ENCODE peak calls at places on chromosomes 11 and 22, in six cellular contexts. M is lower lobe of right lung; O is fibroblast of lung; N is tibial artery; L is naive thymus-derived CD4-positive, alpha-beta T cell; P is cardiac muscle cell. R is an unnamed sample.

GRCh38 chr11:32893091-32893946 is 708 bp downstream of the QSER1 start:
- DNase-seq in N (peak; percentile 71), L (peak; percentile 34), M (peak; percentile 78), P (peak; percentile 82), O (peak; percentile 27), R (peak; percentile 25)

GRCh38 chr22:39029227-39029626 is 8.3 kb downstream of the APOBEC3D start:
- DNase-seq in L (no peak), M (no peak), P (no peak), O (no peak), N (no peak), R (no peak)

GRCh38 chr22:41782316-41782715 is 18.2 kb upstream of the CCDC134 start:
- DNase-seq in O (no peak), N (no peak), M (no peak), L (no peak), P (no peak), R (no peak)

GRCh38 chr22:50714631-50715179 is 23.3 kb upstream of the ACR start:
- DNase-seq in O (no peak), L (no peak), N (no peak), P (no peak), M (no peak), R (no peak)

GRCh38 chr11:77303328-77303727 is 1.8 kb upstream of the GDPD4 start:
- DNase-seq in P (no peak), L (no peak), O (no peak), M (no peak), N (no peak), R (no peak)

GRCh38 chr11:33636104-33636503 is 64.5 kb downstream of the C11orf91 start:
- DNase-seq in M (peak; percentile 56), N (no peak), O (peak; percentile 30), L (no peak), P (no peak), R (no peak)

GRCh38 chr11:17770917-17771316 is 36.3 kb downstream of the KCNC1 start:
- DNase-seq in M (no peak), N (no peak), O (peak; percentile 37), P (no peak), L (no peak), R (peak; percentile 5)

GRCh38 chr11:48122246-48122645 is 94.4 kb upstream of the OR4B1 start:
- DNase-seq in N (no peak), L (no peak), O (no peak), M (no peak), P (no peak), R (no peak)

GRCh38 chr22:30027791-30028190 is 52.5 kb upstream of the HORMAD2 start:
- DNase-seq in P (no peak), O (no peak), L (no peak), M (no peak), N (no peak), R (peak; percentile 62)

GRCh38 chr11:78957481-78958245 is 383.0 kb upstream of the NARS2 start:
- DNase-seq in P (no peak), L (no peak), N (no peak), M (no peak), O (peak; percentile 68), R (no peak)

GRCh38 chr11:45171550-45171949 is 25.1 kb downstream of the PRDM11 start:
- DNase-seq in O (no peak), P (no peak), N (peak; percentile 32), M (no peak), L (no peak), R (no peak)

GRCh38 chr11:130128626-130129025 is 31.0 kb upstream of the ST14 start:
- DNase-seq in M (no peak), L (no peak), N (no peak), O (no peak), P (no peak), R (peak; percentile 80)

GRCh38 chr11:17423533-17424310 is 35.3 kb upstream of the KCNJ11 start:
- DNase-seq in O (no peak), P (no peak), L (no peak), M (peak; percentile 16), N (no peak), R (peak; percentile 93)

GRCh38 chr11:92667446-92668165 is 301.8 kb upstream of the MTNR1B start:
- DNase-seq in O (no peak), N (no peak), P (no peak), L (no peak), M (no peak), R (no peak)

GRCh38 chr11:17867346-17867745 is 132.8 kb downstream of the KCNC1 start:
- DNase-seq in N (no peak), L (no peak), O (no peak), P (no peak), M (no peak), R (no peak)

GRCh38 chr22:41445171-41446056 is 1.2 kb downstream of the TOB2 start:
- DNase-seq in P (peak; percentile 29), O (no peak), L (no peak), N (no peak), M (peak; percentile 50), R (peak; percentile 51)

GRCh38 chr11:14270690-14271542 is 88.1 kb downstream of the RRAS2 start:
- DNase-seq in M (no peak), L (no peak), P (no peak), O (no peak), N (no peak), R (no peak)

GRCh38 chr22:41092023-41092817 is at the start of gene EP300:
- DNase-seq in O (peak; percentile 74), P (peak; percentile 68), N (peak; percentile 93), M (peak; percentile 91), L (peak; percentile 79), R (peak; percentile 81)

GRCh38 chr11:70725272-70725671 is 326.9 kb downstream of the CTTN start:
- DNase-seq in P (no peak), N (no peak), O (no peak), M (no peak), L (no peak), R (no peak)

GRCh38 chr11:110053848-110054414 is 39.3 kb upstream of the ZC3H12C start:
- DNase-seq in M (no peak), L (no peak), N (no peak), O (no peak), P (no peak), R (no peak)
- H3K9me3 ChIP-seq in M (peaks cover 3% of the 10 kb centered on the region), L (no peaks in the 10 kb centered on the region), N (no peaks in the 10 kb centered on the region), O (no peaks in the 10 kb centered on the region), P (no peaks in the 10 kb centered on the region), R (peaks cover 1% of the 10 kb centered on the region)

GRCh38 chr11:102447193-102447592 is 5.4 kb downstream of the TMEM123 start:
- DNase-seq in M (no peak), N (no peak), P (no peak), O (no peak), L (no peak), R (no peak)
- H3K36me3 ChIP-seq in M (peaks cover 23% of the 10 kb centered on the region), N (no peaks in the 10 kb centered on the region), P (peaks cover 9% of the 10 kb centered on the region), O (peaks cover 2% of the 10 kb centered on the region), L (no peaks in the 10 kb centered on the region), R (no peaks in the 10 kb centered on the region)

GRCh38 chr11:69705901-69706787 is 2.3 kb upstream of the FGF19 start:
- DNase-seq in N (no peak), O (no peak), M (no peak), L (no peak), P (no peak), R (peak; percentile 49)
- H3K27me3 ChIP-seq in N (peaks cover 72% of the 10 kb centered on the region), O (peaks cover 34% of the 10 kb centered on the region), M (peaks cover 81% of the 10 kb centered on the region), L (no peaks in the 10 kb centered on the region), P (peaks cover 51% of the 10 kb centered on the region), R (peaks cover 21% of the 10 kb centered on the region)

GRCh38 chr22:48857202-48857805 is 970.4 kb downstream of the BRD1 start:
- DNase-seq in M (no peak), O (no peak), P (no peak), L (no peak), N (no peak), R (no peak)
- H3K9me3 ChIP-seq in M (no peaks in the 10 kb centered on the region), O (no peaks in the 10 kb centered on the region), P (no peaks in the 10 kb centered on the region), L (no peaks in the 10 kb centered on the region), N (no peaks in the 10 kb centered on the region), R (no peaks in the 10 kb centered on the region)

GRCh38 chr11:114725623-114726022 is 47.3 kb downstream of the NXPE2 start:
- DNase-seq in M (no peak), L (no peak), O (no peak), N (no peak), P (no peak), R (no peak)
- H3K36me3 ChIP-seq in M (no peaks in the 10 kb centered on the region), L (no peaks in the 10 kb centered on the region), O (no peaks in the 10 kb centered on the region), N (no peaks in the 10 kb centered on the region), P (no peaks in the 10 kb centered on the region), R (no peaks in the 10 kb centered on the region)

DNA sequence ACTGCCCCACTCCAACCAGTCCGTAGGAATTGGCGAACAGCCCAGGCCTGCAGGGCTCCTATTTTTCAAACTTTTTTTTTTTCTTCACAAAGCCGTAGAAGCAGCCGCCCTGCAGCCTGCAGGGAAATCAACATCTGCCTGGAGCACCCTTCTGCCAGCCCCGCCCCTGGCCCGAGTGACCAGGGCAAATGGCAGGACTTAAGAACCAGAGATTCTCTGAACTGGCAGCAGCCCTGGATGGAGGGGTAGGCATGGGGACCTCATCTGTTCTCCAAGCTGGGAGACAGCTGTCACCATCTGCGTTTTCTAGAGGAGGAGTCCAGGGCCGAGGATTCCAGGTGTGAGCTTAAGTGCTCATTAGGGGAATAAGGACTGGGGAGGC is 5.6 kb downstream of the SCN2B start:
- DNase-seq in N (no peak), P (no peak), L (no peak), O (no peak), M (no peak), R (no peak)
- H3K27me3 ChIP-seq in N (peaks cover 64% of the 10 kb centered on the region), P (peaks cover 69% of the 10 kb centered on the region), L (no peaks in the 10 kb centered on the region), O (peaks cover 4% of the 10 kb centered on the region), M (no peaks in the 10 kb centered on the region), R (no peaks in the 10 kb centered on the region)

GRCh38 chr22:49295465-49295743 is 532.3 kb downstream of the BRD1 start:
- DNase-seq in P (no peak), O (no peak), M (no peak), N (peak; percentile 42), L (no peak), R (no peak)
- H3K9me3 ChIP-seq in P (no peaks in the 10 kb centered on the region), O (no peaks in the 10 kb centered on the region), M (peaks cover 10% of the 10 kb centered on the region), N (no peaks in the 10 kb centered on the region), L (no peaks in the 10 kb centered on the region), R (no peaks in the 10 kb centered on the region)

R was measured in small intestine.